ENCODE peak calls at places on chromosomes 13 and 19, in five cellular contexts. F, T, P, V and O are unnamed samples.

GRCh38 chr19:49335071-49335783 is at the start of gene CD37:
- DNase-seq in F (no peak), T (no peak), P (no peak), V (no peak), O (no peak)

GRCh38 chr19:3555653-3556422 is 1.5 kb downstream of the MFSD12 start:
- DNase-seq in F (no peak), T (no peak), P (no peak), V (no peak), O (no peak)

GRCh38 chr19:54029930-54030490 is 33.7 kb downstream of the VSTM1 start:
- DNase-seq in F (peak), T (peak), P (no peak), V (peak), O (peak)

GRCh38 chr19:1237027-1237659 is 662 bp downstream of the CBARP start:
- DNase-seq in F (no peak), T (no peak), P (no peak), V (no peak), O (no peak)

GRCh38 chr19:15304140-15304705 is 28.1 kb downstream of the BRD4 start:
- DNase-seq in F (no peak), T (no peak), P (no peak), V (peak), O (no peak)

GRCh38 chr19:5470264-5470671 is 15.1 kb downstream of the ZNRF4 start:
- DNase-seq in F (no peak), T (no peak), P (no peak), V (peak), O (no peak)

GRCh38 chr19:49570997-49571676 is 9.2 kb downstream of the NOSIP start:
- DNase-seq in F (peak), T (no peak), P (no peak), V (peak), O (no peak)

GRCh38 chr19:1768248-1768647 is 14.9 kb downstream of the ONECUT3 start:
- DNase-seq in F (peak), T (no peak), P (no peak), V (peak), O (peak)

GRCh38 chr19:48123907-48124675 is 13.5 kb upstream of the PLA2G4C start:
- DNase-seq in F (no peak), T (no peak), P (no peak), V (peak), O (no peak)

GRCh38 chr19:7647156-7647555 is 10.2 kb downstream of the STXBP2 start:
- DNase-seq in F (no peak), T (no peak), P (no peak), V (no peak), O (no peak)

GRCh38 chr13:79642596-79642995 is 161.6 kb downstream of the NDFIP2 start:
- DNase-seq in F (no peak), T (no peak), P (no peak), V (no peak), O (no peak)

GRCh38 chr19:49106648-49107135 is 7.5 kb upstream of the LIN7B start:
- DNase-seq in F (no peak), T (no peak), P (no peak), V (peak), O (no peak)

GRCh38 chr13:30153871-30154426 is 153.4 kb downstream of the KATNAL1 start:
- DNase-seq in F (no peak), T (no peak), P (no peak), V (no peak), O (no peak)

GRCh38 chr13:49499889-49500660 is 4.3 kb downstream of the PHF11 start:
- DNase-seq in F (no peak), T (no peak), P (no peak), V (no peak), O (no peak)

GRCh38 chr19:28213476-28214082 is 999.4 kb downstream of the UQCRFS1 start:
- DNase-seq in F (no peak), T (no peak), P (no peak), V (no peak), O (no peak)

GRCh38 chr13:45368571-45368970 is 27.6 kb upstream of the TPT1 start:
- DNase-seq in F (no peak), T (no peak), P (no peak), V (no peak), O (no peak)

GRCh38 chr19:14115761-14116160 is 1.8 kb downstream of the PRKACA start:
- DNase-seq in F (no peak), T (no peak), P (no peak), V (no peak), O (no peak)

GRCh38 chr13:42781362-42781761 is at the start of gene FAM216B:
- DNase-seq in F (no peak), T (no peak), P (no peak), V (no peak), O (no peak)

GRCh38 chr19:1039646-1040475 is at the start of gene ABCA7:
- DNase-seq in F (peak), T (peak), P (peak), V (peak), O (peak)

GRCh38 chr13:31793246-31793645 is 53.9 kb downstream of the RXFP2 start:
- DNase-seq in F (no peak), T (no peak), P (no peak), V (no peak), O (no peak)

GRCh38 chr13:99015606-99016520 is 38.0 kb upstream of the DOCK9 start:
- DNase-seq in F (no peak), T (no peak), P (no peak), V (no peak), O (no peak)

GRCh38 chr13:46317120-46317519 is 69.9 kb downstream of the RUBCNL start:
- DNase-seq in F (no peak), T (no peak), P (no peak), V (no peak), O (no peak)

GRCh38 chr19:30393046-30393445 is 20.9 kb downstream of the ZNF536 start:
- DNase-seq in F (no peak), T (no peak), P (no peak), V (no peak), O (no peak)

GRCh38 chr19:57008432-57008831 is 111.4 kb upstream of the USP29 start:
- DNase-seq in F (no peak), T (no peak), P (no peak), V (no peak), O (no peak)

GRCh38 chr13:99960663-99961440 is 10.7 kb downstream of the ZIC5 start:
- DNase-seq in F (no peak), T (no peak), P (no peak), V (no peak), O (no peak)

GRCh38 chr13:44278164-44278563 is 95.5 kb upstream of the SERP2 start:
- DNase-seq in F (no peak), T (no peak), P (no peak), V (no peak), O (no peak)

GRCh38 chr19:43469160-43469480 is 3.7 kb upstream of the LYPD3 start:
- DNase-seq in F (no peak), T (no peak), P (no peak), V (peak), O (no peak)

GRCh38 chr19:56150358-56150757 is 9.3 kb downstream of the ZNF444 start:
- DNase-seq in F (no peak), T (no peak), P (no peak), V (no peak), O (no peak)

GRCh38 chr19:11577451-11578341 is at the start of gene ACP5:
- DNase-seq in F (no peak), T (no peak), P (no peak), V (no peak), O (no peak)

GRCh38 chr13:100921139-100921538 is 246.5 kb upstream of the TMTC4 start:
- DNase-seq in F (no peak), T (no peak), P (no peak), V (no peak), O (no peak)

GRCh38 chr13:112177889-112178288 is 110.9 kb downstream of the SOX1 start:
- DNase-seq in F (no peak), T (no peak), P (no peak), V (no peak), O (no peak)

GRCh38 chr19:13104848-13105646 is 2.4 kb upstream of the LYL1 start:
- DNase-seq in F (no peak), T (no peak), P (no peak), V (no peak), O (no peak)

GRCh38 chr19:48558018-48558684 is 6.2 kb downstream of the SULT2B1 start:
- DNase-seq in F (no peak), T (no peak), P (no peak), V (peak), O (no peak)

GRCh38 chr19:58317481-58318072 is 9.2 kb upstream of the ZSCAN22 start:
- DNase-seq in F (no peak), T (no peak), P (no peak), V (no peak), O (no peak)
- TF ChIP-seq SUZ12 in F (no peak), T (no peak), P (no peak), V (no peak), O (no peak)

DNA sequence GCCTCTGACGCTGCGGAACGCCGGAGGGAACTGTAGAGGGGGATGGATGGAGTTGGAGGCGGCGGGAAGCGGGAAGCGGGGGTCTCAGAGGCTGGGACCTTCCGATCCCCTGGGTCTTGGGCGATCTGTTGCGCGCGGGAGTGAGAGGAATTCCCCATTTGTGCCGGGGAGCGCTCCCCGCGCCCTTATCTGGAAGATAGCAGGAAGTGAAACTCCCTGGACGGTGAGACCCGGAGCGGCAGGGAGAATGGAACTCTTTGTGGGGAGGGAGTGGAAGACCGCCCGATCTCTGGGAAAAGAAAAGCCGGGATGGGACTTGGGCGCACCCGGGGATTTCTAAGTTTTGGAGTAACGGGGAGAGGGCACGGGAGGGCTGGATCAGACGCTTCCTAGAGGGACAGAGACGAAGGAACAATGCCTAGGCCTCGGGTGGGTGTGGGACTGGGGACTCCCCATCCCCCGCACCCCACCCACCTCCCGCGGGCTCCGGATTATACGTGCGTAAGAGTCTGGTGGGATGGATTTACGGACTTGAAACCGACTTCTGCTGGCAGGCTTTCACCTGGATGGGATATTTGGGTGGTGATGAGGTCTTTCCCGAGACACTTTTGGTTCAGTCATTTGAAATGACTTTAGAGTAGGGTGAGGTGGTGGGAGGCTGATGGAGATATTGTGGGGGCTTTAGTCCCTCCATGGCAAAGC is 495 bp downstream of the LSR start:
- DNase-seq in F (no peak), T (no peak), P (no peak), V (no peak), O (no peak)
- TF ChIP-seq SUZ12 in F (no peak), T (no peak), P (no peak), V (no peak), O (no peak)

DNA sequence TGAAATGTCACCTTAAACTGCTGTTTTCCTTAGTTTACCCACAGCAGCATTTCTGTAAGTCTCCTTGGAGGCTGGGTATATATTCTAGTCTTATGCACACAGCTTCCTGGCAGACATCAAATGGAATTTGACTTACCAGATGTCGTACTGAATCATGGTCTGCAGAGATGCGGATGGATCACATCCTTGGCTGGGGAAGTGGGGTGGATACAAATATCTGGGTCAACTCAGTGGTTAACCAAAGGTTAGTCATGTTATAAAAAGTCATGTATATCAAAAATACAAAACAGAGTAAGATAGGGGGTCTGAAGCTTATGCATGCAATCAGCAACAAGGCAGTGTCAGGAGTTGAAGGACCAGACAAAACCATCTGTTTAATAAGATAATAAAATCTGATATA is 61.8 kb downstream of the WASF3 start:
- DNase-seq in F (no peak), T (no peak), P (no peak), V (no peak), O (no peak)
- TF ChIP-seq SUZ12 in F (no peak), T (no peak), P (no peak), V (no peak), O (no peak)

DNA sequence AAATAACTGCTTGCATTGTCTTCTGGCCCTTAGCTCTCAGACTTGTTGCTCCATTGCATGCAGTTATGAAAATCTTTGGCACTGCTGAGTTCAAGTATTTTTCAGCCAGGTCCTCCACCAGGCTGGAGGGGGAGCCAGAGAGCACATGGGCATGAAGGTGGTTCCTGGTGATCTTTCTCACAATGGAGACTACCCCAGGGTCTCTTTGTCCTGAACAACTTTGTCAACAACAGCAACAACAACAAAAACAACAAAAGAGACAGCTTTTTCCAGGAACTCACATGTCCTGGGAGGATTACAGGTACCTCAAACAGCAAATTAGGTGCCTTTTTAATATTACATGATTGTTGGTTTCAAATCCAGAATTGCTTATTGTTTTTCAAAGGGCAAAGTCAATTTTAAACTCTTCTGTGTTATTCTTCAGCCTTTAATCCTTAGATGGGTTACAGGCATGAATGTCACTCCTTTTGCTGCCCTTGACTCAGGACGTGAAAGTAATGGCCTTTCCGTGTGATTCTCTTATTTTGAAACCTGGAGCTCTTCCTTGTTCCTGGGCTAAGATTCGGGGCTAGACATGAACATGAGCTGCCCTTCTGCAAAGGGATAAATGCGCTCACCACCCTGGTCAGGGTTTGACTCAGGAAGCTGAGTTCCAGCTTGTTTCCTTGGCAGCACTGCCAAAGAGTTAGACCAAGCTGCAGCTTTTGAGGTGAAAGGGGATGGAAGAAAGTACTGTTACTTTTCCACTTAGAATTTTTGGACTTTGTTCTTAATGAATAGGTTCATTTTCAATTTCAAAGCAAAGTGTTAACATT is 1.8 kb downstream of the RGCC start:
- DNase-seq in F (peak), T (no peak), P (no peak), V (peak), O (no peak)
- TF ChIP-seq SUZ12 in F (no peak), T (no peak), P (no peak), V (no peak), O (no peak)

DNA sequence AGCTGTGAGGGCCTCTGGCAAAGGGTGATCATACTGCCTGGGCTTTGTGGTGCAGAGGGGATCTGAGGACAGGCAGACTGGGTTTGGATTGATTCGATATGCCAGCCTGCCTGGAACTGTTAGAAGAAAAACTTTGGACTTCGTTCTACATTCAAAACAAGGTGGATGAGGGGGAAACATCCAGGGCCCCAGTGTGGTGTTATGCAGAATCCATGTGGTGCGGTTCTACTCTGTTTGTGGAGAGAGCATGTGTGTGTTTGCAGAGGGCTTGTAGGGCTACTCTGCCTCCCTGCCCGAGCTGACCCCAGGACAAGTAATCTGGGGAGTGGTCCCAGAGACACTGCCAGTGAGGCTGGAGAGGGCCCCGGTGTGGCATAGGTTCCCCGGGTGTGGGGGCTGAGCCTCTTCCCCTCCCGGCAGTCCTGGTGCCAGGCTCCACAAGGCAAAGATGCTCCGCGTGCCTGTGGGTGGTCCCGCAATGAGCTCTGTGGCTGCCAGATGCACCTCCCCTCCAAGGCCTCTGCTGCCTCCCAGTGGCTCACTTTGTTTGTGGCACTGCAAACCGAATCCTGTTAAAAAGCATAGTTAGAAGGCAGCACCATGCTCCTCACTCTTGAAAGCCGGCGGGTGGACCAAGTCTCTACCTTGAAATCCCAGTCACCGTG is 22.3 kb upstream of the TFDP1 start:
- DNase-seq in F (peak), T (peak), P (no peak), V (peak), O (peak)
- TF ChIP-seq SUZ12 in F (no peak), T (no peak), P (no peak), V (no peak), O (no peak)

DNA sequence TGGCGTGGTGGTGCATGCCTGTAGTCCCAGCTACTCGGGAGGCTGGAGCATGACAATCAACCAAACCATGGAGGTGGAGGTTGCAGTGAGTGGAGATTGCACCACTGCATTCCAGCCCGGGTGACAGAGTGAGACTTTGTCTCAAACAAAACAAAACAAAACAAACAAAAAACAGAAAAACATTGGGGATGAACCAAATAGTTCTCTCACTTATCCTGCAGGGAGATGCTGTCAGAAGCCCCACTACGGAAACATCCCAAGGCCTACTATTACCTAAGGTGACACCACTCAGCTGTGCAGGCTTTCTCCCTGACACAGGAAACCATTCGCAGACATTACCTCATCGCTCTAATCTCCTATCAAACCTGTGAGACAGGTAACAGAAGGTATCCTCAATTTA is 113.5 kb downstream of the FOXO1 start:
- DNase-seq in F (no peak), T (no peak), P (no peak), V (peak), O (no peak)
- TF ChIP-seq SUZ12 in F (no peak), T (no peak), P (no peak), V (no peak), O (no peak)

DNA sequence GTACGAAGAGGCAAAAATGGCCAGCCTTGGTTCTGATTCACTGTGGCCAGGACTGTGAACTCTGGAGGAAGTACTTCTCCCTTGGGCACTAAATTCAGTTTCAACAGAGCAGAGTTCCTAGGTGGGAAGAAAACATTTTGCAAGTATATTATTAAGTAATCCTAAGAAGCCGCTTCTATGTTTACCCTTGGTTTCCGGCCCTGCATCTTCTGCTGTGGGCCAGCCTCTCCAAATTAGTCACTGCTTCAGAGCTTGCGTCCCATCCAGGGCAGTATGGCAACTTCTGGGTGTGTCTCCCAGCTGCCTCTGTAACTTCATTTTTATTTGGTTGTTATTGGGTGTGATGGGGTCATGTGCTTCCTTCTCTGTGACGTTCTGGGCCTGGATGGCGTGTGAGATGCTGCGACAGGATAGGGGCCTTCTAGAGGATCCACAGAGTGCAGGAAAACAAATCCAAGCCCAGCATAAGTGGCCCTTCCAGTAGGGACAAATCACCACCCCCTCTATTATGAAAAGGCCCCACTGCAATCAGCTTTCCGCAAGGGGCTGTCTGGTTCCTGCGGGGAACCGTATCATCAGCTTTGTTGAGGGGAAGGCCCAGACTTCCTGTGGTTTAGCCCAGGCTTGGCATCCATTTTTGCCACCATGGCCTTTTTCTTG is 55.1 kb upstream of the C1QTNF9 start:
- DNase-seq in F (no peak), T (no peak), P (no peak), V (no peak), O (no peak)
- TF ChIP-seq SUZ12 in F (no peak), T (no peak), P (no peak), V (no peak), O (no peak)